ENCODE peak calls at places on chromosomes 3 and 15, in five cellular contexts. X is A549, P is BE2C, N is astrocyte, E is endothelial cell. V is an unnamed sample.

GRCh38 chr3:126131881-126132750 is 48.2 kb upstream of the SLC41A3 start:
- DNase-seq in X (no peak), E (no peak), P (no peak), N (no peak), V (peak)

GRCh38 chr15:101288905-101289513 is 6.0 kb downstream of the SNRPA1 start:
- DNase-seq in E (no peak), N (no peak), X (peak), P (no peak), V (no peak)

GRCh38 chr15:57440799-57441198 is 64.5 kb downstream of the CGNL1 start:
- DNase-seq in X (no peak), N (peak), P (no peak), E (no peak), V (no peak)

GRCh38 chr3:188239577-188239976 is 85.6 kb downstream of the LPP start:
- DNase-seq in X (no peak), E (no peak), N (no peak), P (no peak), V (no peak)

GRCh38 chr3:66348696-66349095 is 127.9 kb downstream of the SLC25A26 start:
- DNase-seq in E (no peak), P (no peak), X (no peak), N (no peak), V (no peak)

GRCh38 chr3:126125781-126126251 is 41.9 kb upstream of the SLC41A3 start:
- DNase-seq in E (no peak), P (no peak), X (no peak), N (no peak), V (peak)

GRCh38 chr3:170745211-170745718 is 124.7 kb downstream of the RPL22L1 start:
- DNase-seq in X (no peak), E (no peak), P (no peak), N (peak), V (no peak)

GRCh38 chr3:197298858-197299854 is 744 bp upstream of the DLG1 start:
- DNase-seq in P (peak), N (no peak), E (peak), X (peak), V (no peak)

GRCh38 chr3:64995857-64996564 is 308.2 kb upstream of the ADAMTS9 start:
- DNase-seq in X (no peak), E (peak), P (no peak), N (peak), V (no peak)

GRCh38 chr15:66703540-66703941 is 1.5 kb downstream of the SMAD6 start:
- DNase-seq in P (peak), N (peak), X (no peak), E (peak), V (no peak)

GRCh38 chr3:54550216-54550977 is 377.5 kb downstream of the LRTM1 start:
- DNase-seq in P (no peak), E (no peak), X (no peak), N (no peak), V (peak)

GRCh38 chr3:27721717-27722564 is at the start of gene EOMES:
- DNase-seq in E (peak), P (peak), X (peak), N (peak), V (peak)

GRCh38 chr3:169323580-169324453 is 339.7 kb downstream of the MECOM start:
- DNase-seq in N (peak), P (no peak), X (no peak), E (peak), V (no peak)

GRCh38 chr15:47965297-47965696 is 155.5 kb upstream of the SLC24A5 start:
- DNase-seq in N (no peak), E (no peak), X (no peak), P (no peak), V (no peak)

GRCh38 chr15:70213779-70214178 is 116.1 kb upstream of the TLE3 start:
- DNase-seq in E (no peak), X (no peak), N (no peak), P (no peak), V (no peak)

GRCh38 chr3:108153451-108153981 is 62.7 kb upstream of the CD47 start:
- DNase-seq in N (peak), E (peak), X (peak), P (peak), V (no peak)

GRCh38 chr15:44298878-44299277 is 10.4 kb downstream of the GOLM2 start:
- DNase-seq in P (peak), X (peak), N (no peak), E (no peak), V (no peak)
- TF ChIP-seq CTCF in P (peak), X (peak), N (peak), E (no peak), V (peak)

GRCh38 chr3:148629006-148629405 is 68.7 kb upstream of the AGTR1 start:
- DNase-seq in E (no peak), X (no peak), N (no peak), P (no peak), V (no peak)

GRCh38 chr3:148625991-148626390 is 71.7 kb upstream of the AGTR1 start:
- DNase-seq in E (no peak), P (no peak), X (no peak), N (no peak), V (no peak)

DNA sequence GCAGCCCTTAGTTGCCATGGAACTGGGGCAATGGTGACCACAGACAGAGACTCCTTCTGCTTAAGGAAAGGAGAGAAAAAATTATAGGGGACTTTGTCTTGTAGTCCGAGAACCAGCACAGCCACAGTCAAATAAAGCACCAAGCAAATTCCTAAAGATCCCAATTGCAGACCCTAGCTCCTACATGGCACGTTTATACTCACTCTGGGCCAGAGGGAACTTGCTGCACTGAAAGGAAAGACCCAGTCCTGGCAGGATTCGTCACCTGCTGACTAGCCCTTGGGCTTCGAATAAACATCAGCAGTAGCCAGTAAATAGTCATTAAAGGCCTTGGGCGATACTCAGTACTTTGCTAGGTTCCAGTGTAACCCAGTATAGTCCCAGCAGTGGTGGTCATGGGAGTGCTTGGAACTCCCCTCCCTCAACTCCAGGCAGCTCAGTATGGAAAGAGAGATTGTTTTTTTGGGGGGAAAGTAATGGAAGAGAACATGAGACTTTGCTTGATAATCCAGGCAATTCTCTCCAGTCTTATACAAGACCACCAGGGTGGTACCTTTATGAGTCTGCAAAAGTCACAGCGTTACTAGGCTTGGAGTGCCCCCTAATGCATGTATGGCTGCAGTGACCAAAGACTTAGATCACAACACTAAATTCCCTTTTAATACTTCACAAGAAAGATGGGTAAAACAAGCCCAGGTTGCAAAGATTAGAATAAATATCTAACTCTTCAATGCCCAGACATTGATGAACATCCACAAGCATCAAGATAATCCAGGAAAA is 66.4 kb upstream of the AGTR1 start:
- DNase-seq in X (peak), E (peak), N (no peak), P (peak), V (no peak)
- TF ChIP-seq CTCF in X (peak), E (no peak), N (peak), P (peak), V (peak)

GRCh38 chr15:32652178-32652577 is 10.7 kb downstream of the SCG5 start:
- DNase-seq in P (no peak), X (no peak), E (no peak), N (no peak), V (no peak)

GRCh38 chr15:32646304-32646703 is 4.8 kb downstream of the SCG5 start:
- DNase-seq in E (no peak), N (no peak), P (peak), X (no peak), V (no peak)

GRCh38 chr15:32643907-32644445 is 2.5 kb downstream of the SCG5 start:
- DNase-seq in X (no peak), E (no peak), P (no peak), N (no peak), V (no peak)

GRCh38 chr15:32651229-32651837 is 9.8 kb downstream of the SCG5 start:
- DNase-seq in E (peak), N (no peak), X (peak), P (peak), V (no peak)

DNA sequence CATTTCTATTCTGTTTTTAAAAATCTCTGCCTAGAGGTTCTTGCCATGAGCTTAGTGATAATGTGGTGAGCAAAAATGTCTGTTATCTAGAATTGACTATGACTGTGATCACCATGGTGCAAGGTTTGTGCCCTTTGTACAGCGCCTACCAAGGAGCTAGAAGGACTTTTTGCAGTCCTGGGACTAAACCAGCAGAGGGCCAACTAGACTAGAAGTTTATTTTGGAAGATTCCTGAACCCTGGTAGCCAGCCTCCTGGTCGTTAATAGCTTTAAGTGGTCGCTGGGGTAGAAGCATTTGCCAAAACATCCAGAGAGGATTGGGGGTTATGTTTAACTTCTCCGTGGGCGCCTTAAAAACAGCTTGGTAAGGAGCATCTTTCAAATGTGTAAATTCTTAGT is 7.8 kb downstream of the SCG5 start:
- DNase-seq in E (peak), X (peak), P (no peak), N (no peak), V (no peak)
- TF ChIP-seq CTCF in E (peak), X (peak), P (peak), N (peak), V (peak)

DNA sequence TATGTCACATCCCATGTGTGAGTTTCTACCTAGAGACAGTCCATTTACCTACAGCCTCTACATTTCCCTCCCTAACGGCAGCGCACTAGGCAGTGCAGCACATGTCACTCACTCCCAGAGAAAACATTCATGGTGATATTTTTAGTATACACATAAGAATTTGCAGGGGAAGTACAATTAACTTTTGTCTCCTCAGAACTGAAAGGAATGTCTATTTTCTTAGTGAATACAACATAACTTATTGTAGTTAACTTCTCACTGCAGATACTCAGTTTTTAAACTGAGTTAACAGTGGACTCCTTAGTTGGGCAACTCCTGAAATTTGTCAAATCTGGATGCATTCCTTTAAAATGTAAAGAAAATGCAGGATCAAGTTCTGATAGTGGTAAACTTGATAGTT is 4.5 kb upstream of the ZBTB47 start:
- DNase-seq in P (no peak), E (no peak), X (no peak), N (no peak), V (no peak)
- TF ChIP-seq CTCF in P (no peak), E (no peak), X (no peak), N (no peak), V (no peak)

DNA sequence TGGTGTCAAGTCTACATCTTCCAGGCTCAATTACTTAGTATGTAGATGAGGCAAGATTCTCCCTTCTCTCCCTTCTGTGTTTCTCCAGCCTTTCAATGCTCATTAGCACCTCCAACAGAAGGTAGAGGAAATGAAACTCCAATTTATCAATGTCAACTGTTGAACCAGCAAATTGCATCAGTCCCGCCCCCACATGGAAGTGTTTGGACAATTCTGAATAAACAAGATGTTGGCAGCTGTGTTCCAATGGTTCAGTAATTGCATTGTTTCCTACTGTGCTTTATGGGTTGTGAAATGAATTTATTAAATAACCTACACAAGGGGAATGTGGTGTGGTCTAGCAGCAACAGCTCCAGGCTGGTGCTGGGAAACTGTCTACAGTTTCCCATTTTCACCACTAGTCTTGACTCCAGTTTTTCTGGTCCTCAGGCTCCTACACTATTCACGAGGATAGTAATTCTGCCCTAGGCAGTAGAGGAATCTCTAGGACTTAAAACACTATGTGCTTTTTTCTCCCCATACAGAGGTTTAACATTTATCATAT is 91.9 kb downstream of the MB21D2 start:
- DNase-seq in P (no peak), N (peak), X (peak), E (no peak), V (no peak)
- TF ChIP-seq CTCF in P (no peak), N (no peak), X (no peak), E (no peak), V (no peak)

GRCh38 chr15:41894791-41895463 is 1.1 kb upstream of the SPTBN5 start:
- DNase-seq in P (peak), E (no peak), X (peak), N (peak), V (no peak)
- TF ChIP-seq CTCF in P (peak), E (no peak), X (no peak), N (peak), V (no peak)

GRCh38 chr3:61172684-61173083 is 78.6 kb downstream of the FHIT start:
- DNase-seq in N (no peak), E (peak), P (no peak), X (no peak), V (no peak)
- TF ChIP-seq CTCF in N (no peak), E (peak), P (peak), X (no peak), V (no peak)

GRCh38 chr3:122948398-122948797 is 79.2 kb downstream of the SEMA5B start:
- DNase-seq in N (no peak), P (peak), E (no peak), X (peak), V (no peak)
- TF ChIP-seq CTCF in N (no peak), P (peak), E (no peak), X (no peak), V (no peak)

GRCh38 chr15:93030430-93031102 is 58.4 kb downstream of the RGMA start:
- DNase-seq in N (peak), X (peak), P (peak), E (peak), V (peak)
- TF ChIP-seq CTCF in N (peak), X (peak), P (peak), E (peak), V (peak)

V was measured in osteocyte.